ENCODE peak calls at places on chromosomes 11 and 22, in five cellular contexts. C is stimulated activated CD8-positive, alpha-beta memory T cell treated with anti-CD3 and anti-CD28 coated beads, Interleukin-4, amount 100 ng/mL, for 24 hours; V is HFFc6; N is head of caudate nucleus; M is lower leg skin. B is an unnamed sample.

GRCh38 chr11:96328395-96329010 is 14.5 kb downstream of the MAML2 start:
- DNase-seq in N (no peak), V (peak), M (no peak), C (no peak), B (no peak)

GRCh38 chr11:134460044-134460371 is 48.0 kb upstream of the B3GAT1 start:
- DNase-seq in V (no peak), M (no peak), C (no peak), N (no peak), B (no peak)

GRCh38 chr11:61342207-61342803 is 9.3 kb downstream of the TKFC start:
- DNase-seq in M (peak), N (no peak), C (no peak), V (no peak), B (no peak)

GRCh38 chr11:134275534-134276395 is at the start of gene GLB1L3:
- DNase-seq in V (no peak), N (peak), M (peak), C (peak), B (no peak)

GRCh38 chr22:38947321-38948112 is 9.9 kb upstream of the APOBEC3A start:
- DNase-seq in M (no peak), N (no peak), C (no peak), V (no peak), B (no peak)

GRCh38 chr11:11533751-11534150 is 88.1 kb downstream of the GALNT18 start:
- DNase-seq in V (no peak), M (no peak), N (no peak), C (no peak), B (no peak)

GRCh38 chr22:19597399-19597735 is 73.2 kb upstream of the CLDN5 start:
- DNase-seq in N (no peak), C (no peak), M (no peak), V (no peak), B (no peak)

GRCh38 chr11:96055706-96056387 is 131.9 kb upstream of the MTMR2 start:
- DNase-seq in N (no peak), M (no peak), C (peak), V (peak), B (no peak)

GRCh38 chr11:95150977-95151684 is 61.5 kb downstream of the ENDOD1 start:
- DNase-seq in N (peak), M (peak), V (peak), C (peak), B (peak)

GRCh38 chr11:126080206-126080941 is 17.7 kb upstream of the CDON start:
- DNase-seq in M (peak), V (no peak), N (no peak), C (no peak), B (no peak)

B was measured in stromal cell of bone marrow.